ENCODE peak calls at places on chromosomes 13 and 19, in eight cellular contexts. One of them, this sample, is unnamed. For H3K36me3, the result is how much of the 10 kb centered on the place peaks cover.

GRCh38 chr13:80339841-80340642 is 884 bp downstream of the SPRY2 start:
- DNase-seq in Caco-2: peak
- DNase-seq in MG63: peak
- DNase-seq in heart left ventricle: peak
- DNase-seq in CD8-positive, alpha-beta memory T cell: no peak
- DNase-seq in breast epithelium: peak
- DNase-seq in SK-N-SH: peak
- DNase-seq in aorta: peak
- DNase-seq in this sample: peak

GRCh38 chr19:48760514-48761221 is 5.3 kb downstream of the FGF21 start:
- DNase-seq in heart left ventricle: peak
- DNase-seq in MG63: no peak
- DNase-seq in aorta: no peak
- DNase-seq in Caco-2: no peak
- DNase-seq in breast epithelium: no peak
- DNase-seq in SK-N-SH: no peak
- DNase-seq in CD8-positive, alpha-beta memory T cell: no peak
- DNase-seq in this sample: no peak

GRCh38 chr13:38417241-38417640 is 67.6 kb downstream of the UFM1 start:
- DNase-seq in breast epithelium: no peak
- DNase-seq in SK-N-SH: no peak
- DNase-seq in Caco-2: no peak
- DNase-seq in CD8-positive, alpha-beta memory T cell: no peak
- DNase-seq in aorta: no peak
- DNase-seq in heart left ventricle: no peak
- DNase-seq in MG63: no peak
- DNase-seq in this sample: no peak

GRCh38 chr13:36706755-36707154 is 32.9 kb downstream of the SERTM1 start:
- DNase-seq in breast epithelium: no peak
- DNase-seq in heart left ventricle: no peak
- DNase-seq in aorta: no peak
- DNase-seq in Caco-2: no peak
- DNase-seq in CD8-positive, alpha-beta memory T cell: no peak
- DNase-seq in SK-N-SH: no peak
- DNase-seq in MG63: peak
- DNase-seq in this sample: no peak

GRCh38 chr13:47166341-47166740 is 269.5 kb upstream of the HTR2A start:
- DNase-seq in CD8-positive, alpha-beta memory T cell: no peak
- DNase-seq in MG63: no peak
- DNase-seq in aorta: no peak
- DNase-seq in SK-N-SH: no peak
- DNase-seq in Caco-2: no peak
- DNase-seq in breast epithelium: no peak
- DNase-seq in heart left ventricle: no peak
- DNase-seq in this sample: no peak

GRCh38 chr13:92512852-92513251 is 713.8 kb upstream of the GPC6 start:
- DNase-seq in CD8-positive, alpha-beta memory T cell: no peak
- DNase-seq in MG63: no peak
- DNase-seq in SK-N-SH: no peak
- DNase-seq in Caco-2: no peak
- DNase-seq in heart left ventricle: no peak
- DNase-seq in breast epithelium: no peak
- DNase-seq in aorta: no peak
- DNase-seq in this sample: no peak

GRCh38 chr13:40666058-40666904 is at the start of gene FOXO1:
- DNase-seq in heart left ventricle: peak
- DNase-seq in SK-N-SH: peak
- DNase-seq in CD8-positive, alpha-beta memory T cell: peak
- DNase-seq in MG63: peak
- DNase-seq in breast epithelium: peak
- DNase-seq in Caco-2: peak
- DNase-seq in aorta: peak
- DNase-seq in this sample: peak

GRCh38 chr13:67117010-67117550 is 113.1 kb downstream of the PCDH9 start:
- DNase-seq in MG63: no peak
- DNase-seq in heart left ventricle: no peak
- DNase-seq in SK-N-SH: no peak
- DNase-seq in CD8-positive, alpha-beta memory T cell: no peak
- DNase-seq in aorta: no peak
- DNase-seq in breast epithelium: no peak
- DNase-seq in Caco-2: no peak
- DNase-seq in this sample: no peak

GRCh38 chr19:32971012-32971595 is 654 bp downstream of the CEP89 start:
- DNase-seq in heart left ventricle: no peak
- DNase-seq in MG63: no peak
- DNase-seq in CD8-positive, alpha-beta memory T cell: no peak
- DNase-seq in Caco-2: no peak
- DNase-seq in breast epithelium: no peak
- DNase-seq in SK-N-SH: peak
- DNase-seq in aorta: no peak
- DNase-seq in this sample: no peak

GRCh38 chr13:111219306-111219705 is 101.1 kb upstream of the TEX29 start:
- DNase-seq in CD8-positive, alpha-beta memory T cell: no peak
- DNase-seq in SK-N-SH: no peak
- DNase-seq in Caco-2: no peak
- DNase-seq in MG63: no peak
- DNase-seq in breast epithelium: no peak
- DNase-seq in heart left ventricle: no peak
- DNase-seq in aorta: peak
- DNase-seq in this sample: no peak

GRCh38 chr19:15288146-15288963 is 44.0 kb downstream of the BRD4 start:
- DNase-seq in CD8-positive, alpha-beta memory T cell: no peak
- DNase-seq in MG63: peak
- DNase-seq in aorta: peak
- DNase-seq in breast epithelium: no peak
- DNase-seq in Caco-2: no peak
- DNase-seq in SK-N-SH: peak
- DNase-seq in heart left ventricle: no peak
- DNase-seq in this sample: no peak

GRCh38 chr19:16025108-16026101 is 50.9 kb upstream of the TPM4 start:
- DNase-seq in Caco-2: peak
- DNase-seq in breast epithelium: no peak
- DNase-seq in CD8-positive, alpha-beta memory T cell: no peak
- DNase-seq in MG63: peak
- DNase-seq in heart left ventricle: no peak
- DNase-seq in aorta: peak
- DNase-seq in SK-N-SH: peak
- DNase-seq in this sample: peak

GRCh38 chr13:35646061-35646774 is 169.7 kb upstream of the MAB21L1 start:
- DNase-seq in heart left ventricle: no peak
- DNase-seq in SK-N-SH: no peak
- DNase-seq in breast epithelium: no peak
- DNase-seq in CD8-positive, alpha-beta memory T cell: no peak
- DNase-seq in Caco-2: no peak
- DNase-seq in aorta: no peak
- DNase-seq in MG63: no peak
- DNase-seq in this sample: no peak

GRCh38 chr19:16908759-16909158 is 20.0 kb downstream of the F2RL3 start:
- DNase-seq in breast epithelium: no peak
- DNase-seq in heart left ventricle: no peak
- DNase-seq in SK-N-SH: no peak
- DNase-seq in CD8-positive, alpha-beta memory T cell: no peak
- DNase-seq in Caco-2: no peak
- DNase-seq in MG63: no peak
- DNase-seq in aorta: no peak
- DNase-seq in this sample: no peak

GRCh38 chr19:57708641-57709354 is at the start of gene ZNF154:
- DNase-seq in SK-N-SH: no peak
- DNase-seq in CD8-positive, alpha-beta memory T cell: peak
- DNase-seq in Caco-2: no peak
- DNase-seq in MG63: no peak
- DNase-seq in aorta: no peak
- DNase-seq in heart left ventricle: peak
- DNase-seq in breast epithelium: peak
- DNase-seq in this sample: peak

GRCh38 chr13:57635541-57635940 is 4.0 kb downstream of the PCDH17 start:
- DNase-seq in breast epithelium: no peak
- DNase-seq in Caco-2: no peak
- DNase-seq in aorta: no peak
- DNase-seq in heart left ventricle: no peak
- DNase-seq in MG63: no peak
- DNase-seq in SK-N-SH: no peak
- DNase-seq in CD8-positive, alpha-beta memory T cell: no peak
- DNase-seq in this sample: no peak

DNA sequence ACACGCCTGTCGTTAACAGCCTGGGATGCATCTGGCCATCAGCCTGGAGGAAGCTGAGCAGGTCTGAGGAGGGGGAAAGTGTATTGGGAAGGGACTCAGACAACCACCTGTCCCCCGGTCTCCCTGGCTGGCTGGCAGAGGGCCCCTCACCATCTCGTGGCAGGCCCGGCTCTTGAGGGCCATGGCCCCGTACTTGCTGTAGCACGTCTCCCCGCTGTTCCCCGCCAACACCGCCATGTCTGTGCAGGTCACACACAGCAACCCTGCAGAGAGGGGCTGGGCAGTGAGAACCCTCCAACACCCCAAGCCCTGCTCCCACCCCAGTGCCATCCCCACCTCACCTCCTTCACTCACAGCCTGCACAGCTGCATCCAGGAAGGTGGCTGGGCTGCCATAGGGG is 4.0 kb downstream of the TRMT1 start:
- DNase-seq in heart left ventricle: no peak
- DNase-seq in breast epithelium: no peak
- DNase-seq in MG63: no peak
- DNase-seq in Caco-2: no peak
- DNase-seq in aorta: no peak
- DNase-seq in SK-N-SH: no peak
- DNase-seq in CD8-positive, alpha-beta memory T cell: no peak
- DNase-seq in this sample: no peak
- H3K36me3 ChIP-seq in heart left ventricle: under half
- H3K36me3 ChIP-seq in breast epithelium: under half
- H3K36me3 ChIP-seq in MG63: half or more
- H3K36me3 ChIP-seq in Caco-2: under half
- H3K36me3 ChIP-seq in aorta: under half
- H3K36me3 ChIP-seq in SK-N-SH: under half
- H3K36me3 ChIP-seq in CD8-positive, alpha-beta memory T cell: under half
- H3K36me3 ChIP-seq in this sample: under half

GRCh38 chr19:38488096-38488495 is 54.6 kb downstream of the RYR1 start:
- DNase-seq in aorta: no peak
- DNase-seq in breast epithelium: no peak
- DNase-seq in CD8-positive, alpha-beta memory T cell: no peak
- DNase-seq in heart left ventricle: no peak
- DNase-seq in SK-N-SH: no peak
- DNase-seq in MG63: no peak
- DNase-seq in Caco-2: no peak
- DNase-seq in this sample: no peak
- H3K36me3 ChIP-seq in aorta: under half
- H3K36me3 ChIP-seq in breast epithelium: under half
- H3K36me3 ChIP-seq in CD8-positive, alpha-beta memory T cell: under half
- H3K36me3 ChIP-seq in heart left ventricle: under half
- H3K36me3 ChIP-seq in SK-N-SH: under half
- H3K36me3 ChIP-seq in MG63: under half
- H3K36me3 ChIP-seq in Caco-2: under half
- H3K36me3 ChIP-seq in this sample: under half

DNA sequence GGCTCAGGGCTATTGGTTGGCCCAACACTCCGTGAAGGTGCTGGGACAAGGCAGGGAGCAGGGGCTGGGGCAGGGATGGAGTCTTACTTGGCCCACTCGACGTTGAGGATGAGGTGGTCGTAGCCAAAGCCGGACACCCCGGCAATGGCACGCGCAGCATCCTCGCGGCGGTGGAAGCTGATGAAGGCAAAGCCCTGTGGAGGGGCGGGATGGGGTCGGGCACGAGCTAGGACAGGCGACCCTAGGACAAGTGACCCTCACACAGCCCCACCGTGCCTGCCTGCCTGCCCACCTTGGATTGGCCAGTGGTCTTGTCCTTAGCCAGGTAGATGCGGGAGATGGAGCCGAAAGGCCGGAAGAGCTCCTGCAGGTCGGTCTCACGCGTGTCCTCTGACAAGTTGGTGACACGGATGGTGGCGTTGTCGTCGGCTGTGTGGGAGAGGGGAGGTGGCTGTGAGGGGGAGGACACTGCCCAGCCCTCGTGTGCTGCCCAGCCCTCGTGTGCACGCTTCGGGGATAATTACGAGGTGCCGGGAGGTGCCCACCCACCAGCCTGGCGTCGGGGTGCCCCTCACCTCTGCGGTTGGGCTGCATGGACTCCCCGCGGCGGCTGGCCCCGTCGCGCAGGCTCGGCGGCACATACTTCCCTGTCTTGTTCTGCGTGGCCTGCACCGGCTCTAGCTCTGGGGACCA is 4.0 kb downstream of the P2RY11 start:
- DNase-seq in SK-N-SH: peak
- DNase-seq in CD8-positive, alpha-beta memory T cell: no peak
- DNase-seq in Caco-2: no peak
- DNase-seq in heart left ventricle: no peak
- DNase-seq in MG63: peak
- DNase-seq in breast epithelium: no peak
- DNase-seq in aorta: peak
- DNase-seq in this sample: no peak
- H3K36me3 ChIP-seq in SK-N-SH: under half
- H3K36me3 ChIP-seq in CD8-positive, alpha-beta memory T cell: under half
- H3K36me3 ChIP-seq in Caco-2: under half
- H3K36me3 ChIP-seq in heart left ventricle: under half
- H3K36me3 ChIP-seq in MG63: half or more
- H3K36me3 ChIP-seq in breast epithelium: under half
- H3K36me3 ChIP-seq in aorta: under half
- H3K36me3 ChIP-seq in this sample: half or more

GRCh38 chr19:9151367-9151766 is 11.2 kb downstream of the ZNF317 start:
- DNase-seq in Caco-2: no peak
- DNase-seq in CD8-positive, alpha-beta memory T cell: no peak
- DNase-seq in SK-N-SH: no peak
- DNase-seq in heart left ventricle: no peak
- DNase-seq in breast epithelium: no peak
- DNase-seq in aorta: no peak
- DNase-seq in MG63: no peak
- DNase-seq in this sample: no peak

GRCh38 chr19:9159891-9160290 is 18.9 kb upstream of the OR7D2 start:
- DNase-seq in CD8-positive, alpha-beta memory T cell: no peak
- DNase-seq in heart left ventricle: no peak
- DNase-seq in Caco-2: no peak
- DNase-seq in SK-N-SH: no peak
- DNase-seq in MG63: no peak
- DNase-seq in aorta: no peak
- DNase-seq in breast epithelium: no peak
- DNase-seq in this sample: no peak

GRCh38 chr19:9155591-9155990 is 15.4 kb downstream of the ZNF317 start:
- DNase-seq in heart left ventricle: no peak
- DNase-seq in CD8-positive, alpha-beta memory T cell: no peak
- DNase-seq in SK-N-SH: no peak
- DNase-seq in aorta: no peak
- DNase-seq in MG63: no peak
- DNase-seq in breast epithelium: no peak
- DNase-seq in Caco-2: no peak
- DNase-seq in this sample: no peak

GRCh38 chr19:9161427-9161826 is 17.4 kb upstream of the OR7D2 start:
- DNase-seq in SK-N-SH: no peak
- DNase-seq in heart left ventricle: no peak
- DNase-seq in CD8-positive, alpha-beta memory T cell: no peak
- DNase-seq in breast epithelium: no peak
- DNase-seq in MG63: no peak
- DNase-seq in Caco-2: no peak
- DNase-seq in aorta: no peak
- DNase-seq in this sample: no peak

DNA sequence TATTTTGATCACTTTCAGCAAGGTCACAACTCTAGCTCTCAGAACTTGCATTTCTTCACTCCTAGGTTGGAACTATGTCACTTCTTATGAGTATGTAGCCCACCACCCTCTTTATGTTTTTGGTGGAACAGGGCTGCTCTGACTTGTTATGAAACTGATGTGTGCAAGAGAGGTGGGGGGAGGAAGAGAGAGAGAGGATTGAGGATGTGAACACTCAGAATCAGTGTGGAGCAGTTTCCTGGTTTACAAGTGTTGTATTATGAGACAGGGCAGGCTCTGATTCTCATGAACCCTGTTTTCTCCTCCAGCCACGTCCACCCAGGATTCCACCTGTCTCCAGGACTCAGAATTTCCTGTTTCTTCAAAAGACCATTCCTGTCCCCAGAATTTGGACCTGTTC is 16.1 kb downstream of the ZNF317 start:
- DNase-seq in CD8-positive, alpha-beta memory T cell: no peak
- DNase-seq in SK-N-SH: no peak
- DNase-seq in Caco-2: no peak
- DNase-seq in aorta: no peak
- DNase-seq in MG63: no peak
- DNase-seq in heart left ventricle: no peak
- DNase-seq in breast epithelium: no peak
- DNase-seq in this sample: no peak
- H3K36me3 ChIP-seq in CD8-positive, alpha-beta memory T cell: under half
- H3K36me3 ChIP-seq in SK-N-SH: half or more
- H3K36me3 ChIP-seq in Caco-2: under half
- H3K36me3 ChIP-seq in aorta: under half
- H3K36me3 ChIP-seq in MG63: half or more
- H3K36me3 ChIP-seq in heart left ventricle: under half
- H3K36me3 ChIP-seq in breast epithelium: under half
- H3K36me3 ChIP-seq in this sample: half or more

This sample was measured in upper lobe of right lung.